ENCODE peak calls at places on chromosomes 12 and 14, in eight cellular contexts. B is hepatocyte, N is cardiac fibroblast, U is globus pallidus, W is endothelial cell, K is mesenchymal stem cell, T is left lung, H is frontal cortex. Y is an unnamed sample.

GRCh38 chr12:115440438-115440837 is 756.5 kb upstream of the TBX3 start:
- DNase-seq in K (peak), T (no peak), B (peak), U (no peak), H (no peak), W (no peak), N (peak), Y (no peak)

GRCh38 chr12:15982071-15982470 is 70.9 kb downstream of the DERA start:
- DNase-seq in W (no peak), B (no peak), N (peak), H (no peak), U (no peak), T (no peak), K (no peak), Y (no peak)

GRCh38 chr14:96249016-96249415 is 7.0 kb upstream of the BDKRB1 start:
- DNase-seq in B (peak), K (peak), N (peak), W (no peak), H (no peak), T (peak), U (no peak), Y (no peak)

GRCh38 chr14:52950410-52950897 is 396 bp downstream of the FERMT2 start:
- DNase-seq in T (peak), U (peak), B (peak), N (peak), W (peak), H (peak), K (peak), Y (no peak)

GRCh38 chr12:57235012-57235727 is 5.7 kb downstream of the SHMT2 start:
- DNase-seq in W (no peak), B (peak), U (no peak), K (peak), N (peak), T (peak), H (no peak), Y (no peak)

GRCh38 chr14:103537175-103537990 is 8.4 kb downstream of the TRMT61A start:
- DNase-seq in U (no peak), K (peak), W (no peak), B (no peak), T (peak), N (no peak), H (no peak), Y (no peak)

GRCh38 chr12:114975974-114976310 is 292.0 kb upstream of the TBX3 start:
- DNase-seq in T (no peak), N (no peak), K (no peak), U (no peak), B (no peak), W (no peak), H (no peak), Y (no peak)

GRCh38 chr12:108644743-108645120 is 11.0 kb upstream of the SELPLG start:
- DNase-seq in K (no peak), U (no peak), W (no peak), N (no peak), H (no peak), T (no peak), B (no peak), Y (no peak)

GRCh38 chr14:61203059-61203753 is 77.9 kb downstream of the TMEM30B start:
- DNase-seq in H (no peak), N (no peak), B (no peak), W (no peak), U (no peak), T (no peak), K (no peak), Y (no peak)

GRCh38 chr12:102376251-102376747 is 104.1 kb downstream of the IGF1 start:
- DNase-seq in B (no peak), W (no peak), N (peak), T (no peak), U (no peak), K (no peak), H (no peak), Y (no peak)

GRCh38 chr14:65277580-65278270 is 134.8 kb upstream of the FUT8 start:
- DNase-seq in H (no peak), T (no peak), U (peak), W (no peak), B (no peak), N (no peak), K (no peak), Y (no peak)

GRCh38 chr14:61362072-61362750 is 40.8 kb downstream of the PRKCH start:
- DNase-seq in N (no peak), T (no peak), W (no peak), K (no peak), H (no peak), U (no peak), B (no peak), Y (no peak)

GRCh38 chr12:92360543-92360942 is 214.9 kb upstream of the BTG1 start:
- DNase-seq in K (no peak), H (no peak), B (no peak), U (no peak), T (no peak), N (no peak), W (no peak), Y (no peak)

Y was measured in iPS DF 19.7.